ENCODE peak calls at places on chromosomes 4 and X, in five cellular contexts. X is NCI-H1436, U is DMS 273 treated with DMSO at 0.1 percent for 48 hours, E is IMR-90, W is HEK293T. F is an unnamed sample.

GRCh38 chr4:2076908-2077534 is 17.9 kb downstream of the NAT8L start:
- DNase-seq in X (no peak), U (no peak), E (no peak), W (no peak), F (no peak)

GRCh38 chr4:16757080-16757521 is 141.3 kb downstream of the LDB2 start:
- DNase-seq in X (no peak), U (no peak), E (peak; percentile 55), W (no peak), F (no peak)

GRCh38 chrX:136268051-136269048 is 17.1 kb upstream of the MAP7D3 start:
- DNase-seq in X (peak; percentile 53), U (peak; percentile 48), E (peak; percentile 50), W (peak; percentile 63), F (peak; percentile 11)

GRCh38 chr4:37567781-37568180 is 118.4 kb downstream of the RELL1 start:
- DNase-seq in X (no peak), U (no peak), E (peak; percentile 13), W (no peak), F (no peak)

GRCh38 chrX:77442728-77443127 is 4.5 kb upstream of the FGF16 start:
- DNase-seq in X (no peak), U (no peak), E (peak; percentile 81), W (no peak), F (no peak)

GRCh38 chrX:153885968-153886903 is at the start of gene L1CAM:
- DNase-seq in X (no peak), U (no peak), E (no peak), W (peak; percentile 71), F (no peak)

GRCh38 chrX:28586891-28587635 is at the start of gene IL1RAPL1:
- DNase-seq in X (no peak), U (no peak), E (peak; percentile 81), W (peak; percentile 16), F (peak; percentile 57)

GRCh38 chr4:16196482-16197393 is 29.5 kb downstream of the TAPT1 start:
- DNase-seq in X (no peak), U (no peak), E (peak; percentile 65), W (peak; percentile 25), F (no peak)

GRCh38 chr4:95546866-95547707 is 1.7 kb downstream of the UNC5C start:
- DNase-seq in X (no peak), U (no peak), E (no peak), W (no peak), F (no peak)

GRCh38 chrX:41781500-41781899 is 57.5 kb downstream of the GPR82 start:
- DNase-seq in X (peak; percentile 3), U (no peak), E (peak; percentile 56), W (peak; percentile 63), F (no peak)

GRCh38 chr4:66564901-66565648 is 894.8 kb upstream of the EPHA5 start:
- DNase-seq in X (peak; percentile 8), U (no peak), E (peak; percentile 73), W (peak; percentile 60), F (no peak)

GRCh38 chrX:69221239-69222102 is 56.2 kb upstream of the PJA1 start:
- DNase-seq in X (no peak), U (no peak), E (no peak), W (no peak), F (no peak)

GRCh38 chrX:15500497-15500966 is at the start of gene BMX:
- DNase-seq in X (no peak), U (no peak), E (no peak), W (no peak), F (no peak)

GRCh38 chrX:11016728-11017127 is 94.4 kb upstream of the HCCS start:
- DNase-seq in X (no peak), U (no peak), E (no peak), W (no peak), F (no peak)

GRCh38 chrX:17744896-17745523 is 7.7 kb downstream of the SCML1 start:
- DNase-seq in X (no peak), U (no peak), E (no peak), W (no peak), F (no peak)

GRCh38 chr4:140188975-140189374 is 35.0 kb upstream of the MAML3 start:
- DNase-seq in X (no peak), U (no peak), E (peak; percentile 64), W (no peak), F (no peak)

GRCh38 chrX:130055103-130055502 is 55.2 kb downstream of the ELF4 start:
- DNase-seq in X (no peak), U (no peak), E (peak; percentile 69), W (no peak), F (no peak)

GRCh38 chrX:47198026-47198686 is 4.5 kb downstream of the UBA1 start:
- DNase-seq in X (no peak), U (no peak), E (peak; percentile 20), W (no peak), F (no peak)

GRCh38 chr4:111127842-111128241 is 505.0 kb upstream of the PITX2 start:
- DNase-seq in X (no peak), U (no peak), E (no peak), W (no peak), F (no peak)

GRCh38 chr4:153362184-153362583 is 17.7 kb downstream of the MND1 start:
- DNase-seq in X (no peak), U (no peak), E (peak; percentile 40), W (no peak), F (no peak)

GRCh38 chr4:142222127-142222526 is 585.7 kb downstream of the IL15 start:
- DNase-seq in X (no peak), U (no peak), E (peak; percentile 24), W (no peak), F (no peak)

GRCh38 chr4:128221556-128221955 is 66.1 kb downstream of the PGRMC2 start:
- DNase-seq in X (no peak), U (no peak), E (no peak), W (no peak), F (no peak)

GRCh38 chrX:134520860-134521390 is 61.0 kb downstream of the HPRT1 start:
- DNase-seq in X (peak; percentile 17), U (peak; percentile 45), E (peak; percentile 76), W (peak; percentile 64), F (peak; percentile 18)

GRCh38 chr4:177117256-177117655 is 192.4 kb upstream of the NEIL3 start:
- DNase-seq in X (no peak), U (no peak), E (no peak), W (no peak), F (no peak)

GRCh38 chrX:153991013-153991580 is 18.5 kb downstream of the TMEM187 start:
- DNase-seq in X (no peak), U (no peak), E (no peak), W (no peak), F (no peak)

GRCh38 chr4:109877400-109877799 is 29.5 kb downstream of the LRIT3 start:
- DNase-seq in X (no peak), U (no peak), E (no peak), W (no peak), F (no peak)

GRCh38 chr4:845836-846251 is 19.9 kb upstream of the CPLX1 start:
- DNase-seq in X (no peak), U (no peak), E (peak; percentile 30), W (no peak), F (no peak)

GRCh38 chrX:74426615-74427014 is 5.3 kb downstream of the SLC16A2 start:
- DNase-seq in X (no peak), U (no peak), E (no peak), W (no peak), F (no peak)

GRCh38 chr4:76670631-76671030 is 227.3 kb downstream of the SOWAHB start:
- DNase-seq in X (no peak), U (no peak), E (no peak), W (no peak), F (no peak)

GRCh38 chrX:110212299-110212698 is 105.6 kb downstream of the AMMECR1 start:
- DNase-seq in X (no peak), U (no peak), E (peak; percentile 10), W (peak; percentile 39), F (no peak)

GRCh38 chr4:157076578-157076947 is 613 bp downstream of the GLRB start:
- DNase-seq in X (no peak), U (no peak), E (no peak), W (peak; percentile 45), F (peak; percentile 23)

GRCh38 chr4:118798658-118799057 is 37.3 kb downstream of the SEC24D start:
- DNase-seq in X (no peak), U (peak; percentile 12), E (no peak), W (peak; percentile 14), F (no peak)

GRCh38 chr4:152957437-152958185 is 21.5 kb downstream of the FHDC1 start:
- DNase-seq in X (no peak), U (no peak), E (no peak), W (peak; percentile 35), F (no peak)

GRCh38 chr4:22607382-22607781 is 85.4 kb upstream of the GBA3 start:
- DNase-seq in X (peak; percentile 18), U (peak; percentile 17), E (peak; percentile 31), W (peak; percentile 11), F (no peak)

GRCh38 chrX:151398346-151398745 is 1.3 kb downstream of the VMA21 start:
- DNase-seq in X (no peak), U (no peak), E (no peak), W (no peak), F (no peak)

GRCh38 chr4:39032218-39033085 is at the start of gene TMEM156:
- DNase-seq in X (no peak), U (no peak), E (peak; percentile 80), W (no peak), F (no peak)

GRCh38 chr4:149718500-149718899 is 97.1 kb downstream of the IQCM start:
- DNase-seq in X (no peak), U (no peak), E (no peak), W (no peak), F (no peak)

GRCh38 chr4:114286275-114286674 is 306.8 kb upstream of the ARSJ start:
- DNase-seq in X (no peak), U (no peak), E (peak; percentile 64), W (no peak), F (no peak)

GRCh38 chr4:6578221-6578620 is 3.2 kb downstream of the MAN2B2 start:
- DNase-seq in X (no peak), U (no peak), E (no peak), W (no peak), F (no peak)